ENCODE peak calls at places on chromosomes 16 and 17, in ten cellular contexts. S is neural progenitor cell, P is tibial artery, V is aorta, G is transverse colon, O is heart right ventricle, R is neuronal stem cell, D is GM23248, U is tibial nerve, A is keratinocyte. Z is an unnamed sample.

GRCh38 chr17:82349287-82349701 is 9.8 kb upstream of the TEX19 start:
- DNase-seq in S (no peak), P (no peak), V (no peak), G (no peak), O (no peak), R (no peak), D (peak; percentile 58), U (no peak), A (no peak), Z (no peak)

GRCh38 chr16:77540656-77541055 is 105.8 kb upstream of the ADAMTS18 start:
- DNase-seq in S (no peak), P (no peak), V (no peak), G (no peak), O (no peak), R (no peak), D (peak; percentile 19), U (no peak), A (no peak), Z (peak; percentile 8)

GRCh38 chr17:42535400-42536047 is 517 bp upstream of the NAGLU start:
- DNase-seq in S (no peak), P (no peak), V (no peak), G (no peak), O (no peak), R (no peak), D (no peak), U (no peak), A (no peak), Z (no peak)

GRCh38 chr17:31550389-31551056 is 159.0 kb downstream of the RAB11FIP4 start:
- DNase-seq in S (no peak), P (no peak), V (no peak), G (no peak), O (no peak), R (no peak), D (peak; percentile 59), U (no peak), A (no peak), Z (no peak)

GRCh38 chr16:67965668-67966548 is 2.5 kb downstream of the SLC12A4 start:
- DNase-seq in S (no peak), P (no peak), V (no peak), G (no peak), O (no peak), R (no peak), D (no peak), U (no peak), A (peak; percentile 64), Z (no peak)

GRCh38 chr17:48522031-48522593 is 8.7 kb downstream of the HOXB1 start:
- DNase-seq in S (no peak), P (no peak), V (no peak), G (no peak), O (no peak), R (no peak), D (no peak), U (no peak), A (no peak), Z (no peak)

GRCh38 chr16:20942271-20942670 is 41.7 kb downstream of the LYRM1 start:
- DNase-seq in S (no peak), P (no peak), V (no peak), G (no peak), O (no peak), R (no peak), D (no peak), U (no peak), A (no peak), Z (no peak)

GRCh38 chr17:48500435-48501426 is 30.1 kb downstream of the HOXB1 start:
- DNase-seq in S (no peak), P (no peak), V (no peak), G (peak; percentile 35), O (no peak), R (no peak), D (peak; percentile 24), U (no peak), A (no peak), Z (no peak)

GRCh38 chr16:89484088-89484501 is 6.3 kb downstream of the ANKRD11 start:
- DNase-seq in S (no peak), P (no peak), V (no peak), G (no peak), O (no peak), R (no peak), D (no peak), U (no peak), A (no peak), Z (no peak)

GRCh38 chr16:54066451-54067056 is 220.0 kb downstream of the IRX3 start:
- DNase-seq in S (no peak), P (no peak), V (no peak), G (no peak), O (peak; percentile 22), R (no peak), D (peak; percentile 12), U (no peak), A (no peak), Z (no peak)

GRCh38 chr17:44216173-44216572 is 3.3 kb downstream of the UBTF start:
- DNase-seq in S (no peak), P (no peak), V (no peak), G (peak; percentile 39), O (no peak), R (no peak), D (no peak), U (no peak), A (no peak), Z (no peak)

GRCh38 chr17:63433746-63434591 is 12.1 kb downstream of the CYB561 start:
- DNase-seq in S (no peak), P (peak; percentile 94), V (peak; percentile 88), G (peak; percentile 49), O (peak; percentile 80), R (no peak), D (peak; percentile 96), U (peak; percentile 92), A (no peak), Z (no peak)

GRCh38 chr17:82388223-82388921 is 16.8 kb downstream of the UTS2R start:
- DNase-seq in S (peak; percentile 39), P (no peak), V (no peak), G (peak; percentile 65), O (no peak), R (no peak), D (peak; percentile 23), U (no peak), A (no peak), Z (peak; percentile 59)

GRCh38 chr17:2433696-2434095 is 32.8 kb upstream of the MNT start:
- DNase-seq in S (no peak), P (no peak), V (no peak), G (no peak), O (no peak), R (no peak), D (peak; percentile 65), U (no peak), A (peak; percentile 28), Z (no peak)

GRCh38 chr17:77419547-77420475 is 279.0 kb downstream of the SEC14L1 start:
- DNase-seq in S (peak; percentile 88), P (no peak), V (no peak), G (no peak), O (no peak), R (no peak), D (no peak), U (no peak), A (no peak), Z (no peak)

GRCh38 chr16:77273-77806 is 685 bp upstream of the MPG start:
- DNase-seq in S (peak; percentile 77), P (no peak), V (peak; percentile 78), G (peak; percentile 54), O (peak; percentile 71), R (no peak), D (peak; percentile 87), U (no peak), A (no peak), Z (peak; percentile 73)

GRCh38 chr16:68085259-68086071 is at the start of gene NFATC3:
- DNase-seq in S (peak; percentile 99), P (peak; percentile 98), V (peak; percentile 100), G (peak; percentile 99), O (peak; percentile 99), R (no peak), D (peak; percentile 99), U (peak; percentile 94), A (no peak), Z (peak; percentile 99)

DNA sequence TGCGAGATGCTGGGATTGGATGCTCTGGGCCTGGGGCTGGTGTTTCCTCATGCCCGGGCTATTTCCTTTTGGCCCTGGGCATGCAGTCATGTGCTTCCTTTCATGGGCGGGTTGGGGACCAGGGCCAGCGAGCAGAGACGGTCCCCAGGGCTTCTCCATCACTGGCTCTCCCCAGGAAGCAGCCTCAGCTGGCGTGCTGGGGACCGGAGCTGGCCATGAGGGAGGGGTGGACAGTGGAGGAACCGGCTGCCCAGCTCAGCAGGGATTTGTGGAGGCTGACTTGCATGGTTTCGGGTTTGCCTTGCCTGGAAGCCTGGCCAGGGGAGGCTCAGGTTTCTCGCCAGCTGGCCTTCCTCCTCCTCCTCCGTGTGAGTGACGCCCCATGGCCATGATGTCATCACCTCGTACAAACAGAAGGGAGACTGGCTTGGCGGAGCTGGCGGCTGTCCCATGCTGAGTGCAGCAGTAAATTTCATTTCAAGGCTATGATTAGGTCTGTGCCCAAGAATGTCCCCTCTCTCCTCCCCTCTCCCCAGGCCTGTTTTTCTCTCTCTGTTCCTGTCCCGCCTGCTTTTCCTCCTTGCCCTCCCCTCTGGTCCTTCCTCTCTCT is 8.9 kb upstream of the TIMP2 start:
- DNase-seq in S (peak; percentile 89), P (peak; percentile 98), V (peak; percentile 98), G (peak; percentile 90), O (peak; percentile 92), R (peak; percentile 72), D (peak; percentile 97), U (peak; percentile 96), A (no peak), Z (peak; percentile 99)
- H3K4me3 ChIP-seq in S (no peak overlapping the region), P (peak overlapping the region; percentile 45), V (no peak overlapping the region), G (no peak overlapping the region), O (peak overlapping the region; percentile 39), R (no peak overlapping the region), D (peak overlapping the region; percentile 64), U (peak overlapping the region; percentile 43), A (no peak overlapping the region), Z (peak overlapping the region; percentile 7)

GRCh38 chr16:72989203-72989991 is 58.5 kb downstream of the ZFHX3 start:
- DNase-seq in S (no peak), P (peak; percentile 58), V (no peak), G (no peak), O (no peak), R (no peak), D (peak; percentile 95), U (peak; percentile 58), A (peak; percentile 63), Z (no peak)
- H3K4me1 ChIP-seq in S (peaks cover 43% of the 10 kb centered on the region), P (peaks cover 76% of the 10 kb centered on the region), V (peaks cover 4% of the 10 kb centered on the region), G (peaks cover 38% of the 10 kb centered on the region), O (peaks cover 56% of the 10 kb centered on the region), R (peaks cover 39% of the 10 kb centered on the region), D (peaks cover 53% of the 10 kb centered on the region), U (peaks cover 9% of the 10 kb centered on the region), A (peaks cover 53% of the 10 kb centered on the region), Z (peaks cover 37% of the 10 kb centered on the region)

DNA sequence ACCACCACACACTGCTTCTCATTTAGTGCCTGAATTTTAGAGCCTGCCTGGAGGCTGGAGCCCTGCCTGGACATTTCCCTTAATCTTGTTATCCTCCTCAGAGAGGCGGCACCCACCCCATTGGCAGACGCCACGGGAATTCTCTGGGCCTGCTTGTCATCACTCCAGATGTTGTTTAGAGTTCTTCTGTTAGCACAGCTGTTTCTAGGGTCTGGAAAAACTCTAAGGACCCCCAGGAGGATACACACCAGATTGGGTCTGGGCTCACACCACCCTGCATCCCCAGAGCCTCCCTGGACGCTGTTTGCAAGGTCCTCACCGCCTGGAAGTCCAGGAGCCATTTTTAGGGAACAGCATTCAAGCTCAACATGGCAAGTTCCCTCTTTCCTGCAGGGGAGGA is 565 bp upstream of the XAF1 start:
- DNase-seq in S (peak; percentile 18), P (peak; percentile 44), V (peak; percentile 76), G (peak; percentile 14), O (peak; percentile 68), R (no peak), D (peak; percentile 82), U (peak; percentile 25), A (no peak), Z (no peak)
- H3K4me3 ChIP-seq in S (no peak overlapping the region), P (peak overlapping the region; percentile 51), V (peak overlapping the region; percentile 19), G (peak overlapping the region; percentile 35), O (peak overlapping the region; percentile 77), R (no peak overlapping the region), D (peak overlapping the region; percentile 84), U (peak overlapping the region; percentile 57), A (peak overlapping the region; percentile 65), Z (peak overlapping the region; percentile 41)

GRCh38 chr16:85941863-85942644 is 43.1 kb downstream of the IRF8 start:
- DNase-seq in S (no peak), P (no peak), V (no peak), G (no peak), O (no peak), R (no peak), D (no peak), U (no peak), A (no peak), Z (no peak)
- H3K4me1 ChIP-seq in S (no peaks in the 10 kb centered on the region), P (no peaks in the 10 kb centered on the region), V (no peaks in the 10 kb centered on the region), G (no peaks in the 10 kb centered on the region), O (no peaks in the 10 kb centered on the region), R (peaks cover 2% of the 10 kb centered on the region), D (no peaks in the 10 kb centered on the region), U (no peaks in the 10 kb centered on the region), A (no peaks in the 10 kb centered on the region), Z (no peaks in the 10 kb centered on the region)

Z was measured in SJSA1.